ENCODE peak calls at places on chromosomes 1 and 21, in eight cellular contexts. G is upper lobe of right lung, O is tibial artery, Q is AG04449, P is A549, X is fibroblast of mammary gland, E is left ventricle myocardium inferior, J is ovary. Z is an unnamed sample.
A peak's percentile ranks its signal among the peaks of the same experiment; 100 is the strongest.

GRCh38 chr1:180382326-180383115 is 119.9 kb downstream of the ACBD6 start:
- DNase-seq in G (no peak), O (no peak), Q (no peak), P (no peak), X (peak; percentile 7), E (no peak), J (no peak), Z (peak; percentile 19)

GRCh38 chr1:60678381-60678780 is 404.0 kb upstream of the NFIA start:
- DNase-seq in G (no peak), O (no peak), Q (no peak), P (no peak), X (no peak), E (no peak), J (no peak), Z (no peak)

GRCh38 chr1:107389410-107390075 is 248.7 kb downstream of the NTNG1 start:
- DNase-seq in G (no peak), O (no peak), Q (no peak), P (no peak), X (no peak), E (no peak), J (no peak), Z (no peak)

GRCh38 chr21:41195311-41195710 is 27.4 kb downstream of the BACE2 start:
- DNase-seq in G (no peak), O (no peak), Q (no peak), P (no peak), X (no peak), E (no peak), J (no peak), Z (no peak)

GRCh38 chr1:46062651-46063319 is 69.6 kb downstream of the PIK3R3 start:
- DNase-seq in G (no peak), O (no peak), Q (no peak), P (no peak), X (peak; percentile 24), E (no peak), J (no peak), Z (peak; percentile 7)

GRCh38 chr1:54795841-54796468 is 5.2 kb downstream of the TTC22 start:
- DNase-seq in G (no peak), O (no peak), Q (no peak), P (no peak), X (no peak), E (no peak), J (no peak), Z (no peak)

GRCh38 chr1:1430114-1430982 is 5.1 kb upstream of the VWA1 start:
- DNase-seq in G (peak; percentile 84), O (peak; percentile 88), Q (no peak), P (peak; percentile 36), X (peak; percentile 51), E (peak; percentile 87), J (peak; percentile 96), Z (peak; percentile 91)

GRCh38 chr1:150236614-150236934 is 662 bp upstream of the ANP32E start:
- DNase-seq in G (peak; percentile 6), O (no peak), Q (no peak), P (no peak), X (no peak), E (no peak), J (no peak), Z (no peak)

GRCh38 chr1:116483481-116484309 is 87.1 kb downstream of the CD58 start:
- DNase-seq in G (peak; percentile 82), O (no peak), Q (no peak), P (no peak), X (no peak), E (peak; percentile 56), J (peak; percentile 45), Z (no peak)

GRCh38 chr1:23483327-23484252 is at the start of gene ASAP3:
- DNase-seq in G (peak; percentile 76), O (peak; percentile 73), Q (no peak), P (no peak), X (peak; percentile 38), E (peak; percentile 60), J (peak; percentile 85), Z (peak; percentile 80)

GRCh38 chr1:76955652-76956051 is 88.4 kb downstream of the ST6GALNAC5 start:
- DNase-seq in G (no peak), O (no peak), Q (no peak), P (no peak), X (peak; percentile 35), E (no peak), J (no peak), Z (peak; percentile 28)

GRCh38 chr1:87224209-87224608 is 104.5 kb upstream of the LMO4 start:
- DNase-seq in G (no peak), O (no peak), Q (peak; percentile 98), P (peak; percentile 50), X (peak; percentile 100), E (no peak), J (no peak), Z (peak; percentile 99)

GRCh38 chr1:85088408-85088784 is 40.1 kb upstream of the MCOLN3 start:
- DNase-seq in G (no peak), O (no peak), Q (no peak), P (no peak), X (no peak), E (no peak), J (no peak), Z (peak; percentile 11)

GRCh38 chr21:35963920-35964451 is 96.3 kb downstream of the SETD4 start:
- DNase-seq in G (no peak), O (no peak), Q (no peak), P (no peak), X (peak; percentile 42), E (no peak), J (no peak), Z (peak; percentile 9)

GRCh38 chr1:85274969-85275453 is 1.4 kb downstream of the BCL10 start:
- DNase-seq in G (no peak), O (no peak), Q (no peak), P (peak; percentile 55), X (peak; percentile 85), E (no peak), J (no peak), Z (peak; percentile 70)

GRCh38 chr1:9601942-9602793 is 13.5 kb downstream of the TMEM201 start:
- DNase-seq in G (no peak), O (no peak), Q (no peak), P (no peak), X (no peak), E (no peak), J (no peak), Z (no peak)
- TF ChIP-seq CTCF in G (no peak), O (no peak), Q (no peak), P (no peak), X (no peak), E (no peak), J (no peak), Z (no peak)

GRCh38 chr1:44514673-44515072 is 109.6 kb downstream of the RNF220 start:
- DNase-seq in G (no peak), O (no peak), Q (no peak), P (no peak), X (no peak), E (no peak), J (no peak), Z (no peak)

GRCh38 chr1:44512313-44512885 is 107.3 kb downstream of the RNF220 start:
- DNase-seq in G (no peak), O (no peak), Q (no peak), P (no peak), X (no peak), E (no peak), J (no peak), Z (no peak)

GRCh38 chr1:44511363-44511762 is 106.3 kb downstream of the RNF220 start:
- DNase-seq in G (no peak), O (no peak), Q (no peak), P (no peak), X (no peak), E (no peak), J (no peak), Z (no peak)

GRCh38 chr1:44513111-44513510 is 108.1 kb downstream of the RNF220 start:
- DNase-seq in G (no peak), O (no peak), Q (no peak), P (no peak), X (no peak), E (no peak), J (no peak), Z (no peak)

GRCh38 chr1:44511769-44512168 is 106.7 kb downstream of the RNF220 start:
- DNase-seq in G (no peak), O (no peak), Q (no peak), P (no peak), X (peak; percentile 8), E (no peak), J (no peak), Z (no peak)
- H3K4me3 ChIP-seq in G (no peak overlapping the region), O (no peak overlapping the region), Q (no peak overlapping the region), P (no peak overlapping the region), X (no peak overlapping the region), E (no peak overlapping the region), J (no peak overlapping the region), Z (no peak overlapping the region)

GRCh38 chr1:201025571-201026002 is 2.1 kb upstream of the KIF21B start:
- DNase-seq in G (no peak), O (no peak), Q (no peak), P (peak; percentile 43), X (peak; percentile 72), E (no peak), J (no peak), Z (peak; percentile 51)
- TF ChIP-seq CTCF in G (peak; percentile 21), O (peak; percentile 4), Q (peak; percentile 48), P (peak; percentile 13), X (peak; percentile 36), E (no peak), J (no peak), Z (peak; percentile 51)

DNA sequence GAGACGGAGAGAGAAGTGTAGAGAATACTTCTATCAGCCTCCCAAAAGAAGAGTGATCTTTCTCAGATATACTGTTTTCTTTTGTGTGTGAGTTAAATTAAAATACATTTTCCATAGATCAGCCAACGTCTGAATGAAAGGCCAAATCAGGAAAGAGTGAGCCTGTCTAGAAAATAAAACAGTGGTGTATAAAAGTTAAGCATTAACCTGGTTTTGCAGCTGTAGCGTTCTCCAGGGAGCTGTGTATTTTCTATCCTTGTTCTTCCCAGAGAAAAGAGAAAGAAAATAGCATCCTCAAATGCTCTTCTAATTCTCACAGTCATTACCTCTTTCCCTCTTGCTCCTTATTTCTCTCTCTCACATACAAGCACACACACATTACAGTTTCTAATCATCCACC is 150.0 kb downstream of the NUF2 start:
- DNase-seq in G (no peak), O (no peak), Q (no peak), P (no peak), X (no peak), E (no peak), J (no peak), Z (no peak)
- H3K4me3 ChIP-seq in G (no peak overlapping the region), O (no peak overlapping the region), Q (no peak overlapping the region), P (no peak overlapping the region), X (no peak overlapping the region), E (no peak overlapping the region), J (no peak overlapping the region), Z (no peak overlapping the region)

GRCh38 chr1:65449214-65449823 is 28.9 kb downstream of the LEPR start:
- DNase-seq in G (no peak), O (no peak), Q (no peak), P (no peak), X (no peak), E (no peak), J (no peak), Z (no peak)
- TF ChIP-seq CTCF in G (no peak), O (no peak), Q (no peak), P (no peak), X (no peak), E (no peak), J (no peak), Z (no peak)

GRCh38 chr1:29981586-29982239 is 741.7 kb downstream of the MATN1 start:
- DNase-seq in G (no peak), O (no peak), Q (no peak), P (no peak), X (no peak), E (no peak), J (no peak), Z (no peak)
- H3K4me3 ChIP-seq in G (no peak overlapping the region), O (no peak overlapping the region), Q (no peak overlapping the region), P (no peak overlapping the region), X (no peak overlapping the region), E (no peak overlapping the region), J (no peak overlapping the region), Z (no peak overlapping the region)

GRCh38 chr1:36542962-36543515 is 60.3 kb upstream of the CSF3R start:
- DNase-seq in G (peak; percentile 41), O (peak; percentile 28), Q (no peak), P (no peak), X (no peak), E (no peak), J (no peak), Z (no peak)
- TF ChIP-seq CTCF in G (no peak), O (no peak), Q (peak; percentile 4), P (no peak), X (peak; percentile 18), E (no peak), J (no peak), Z (peak; percentile 17)